ENCODE peak calls at places on chromosomes 6 and 20, in four cellular contexts. One of them, this sample, is unnamed. For H3K4me1, the result is how much of the 10 kb centered on the place peaks cover.

GRCh38 chr20:62305765-62306431 is 3.1 kb downstream of the ADRM1 start:
- DNase-seq in transverse colon: no peak
- DNase-seq in neural progenitor cell: no peak
- DNase-seq in A673: no peak
- DNase-seq in this sample: no peak

GRCh38 chr6:18990313-18990978 is 603.3 kb downstream of the RNF144B start:
- DNase-seq in transverse colon: peak
- DNase-seq in neural progenitor cell: peak
- DNase-seq in A673: peak
- DNase-seq in this sample: peak

GRCh38 chr20:59242714-59243626 is 57.4 kb upstream of the EDN3 start:
- DNase-seq in transverse colon: no peak
- DNase-seq in neural progenitor cell: no peak
- DNase-seq in A673: no peak
- DNase-seq in this sample: no peak

GRCh38 chr20:967796-968742 is 34.0 kb downstream of the RSPO4 start:
- DNase-seq in transverse colon: no peak
- DNase-seq in neural progenitor cell: peak
- DNase-seq in A673: peak
- DNase-seq in this sample: peak

GRCh38 chr6:129661478-129662405 is 48.2 kb downstream of the ARHGAP18 start:
- DNase-seq in transverse colon: no peak
- DNase-seq in neural progenitor cell: no peak
- DNase-seq in A673: peak
- DNase-seq in this sample: no peak

GRCh38 chr6:82397962-82398692 is 34.5 kb downstream of the TPBG start:
- DNase-seq in transverse colon: no peak
- DNase-seq in neural progenitor cell: no peak
- DNase-seq in A673: no peak
- DNase-seq in this sample: no peak

GRCh38 chr6:113690255-113690956 is 166.7 kb upstream of the MARCKS start:
- DNase-seq in transverse colon: no peak
- DNase-seq in neural progenitor cell: no peak
- DNase-seq in A673: no peak
- DNase-seq in this sample: no peak

GRCh38 chr6:37369321-37370196 is 15.8 kb downstream of the RNF8 start:
- DNase-seq in transverse colon: no peak
- DNase-seq in neural progenitor cell: no peak
- DNase-seq in A673: no peak
- DNase-seq in this sample: no peak

GRCh38 chr6:166580076-166581050 is 6.1 kb downstream of the RAMACL start:
- DNase-seq in transverse colon: no peak
- DNase-seq in neural progenitor cell: no peak
- DNase-seq in A673: peak
- DNase-seq in this sample: peak

GRCh38 chr20:11958852-11959251 is 41.2 kb downstream of the BTBD3 start:
- DNase-seq in transverse colon: no peak
- DNase-seq in neural progenitor cell: no peak
- DNase-seq in A673: no peak
- DNase-seq in this sample: no peak

GRCh38 chr6:46207174-46207573 is 36.4 kb upstream of the ENPP5 start:
- DNase-seq in transverse colon: no peak
- DNase-seq in neural progenitor cell: no peak
- DNase-seq in A673: no peak
- DNase-seq in this sample: no peak

GRCh38 chr6:128259036-128259734 is 261.2 kb downstream of the PTPRK start:
- DNase-seq in transverse colon: no peak
- DNase-seq in neural progenitor cell: no peak
- DNase-seq in A673: no peak
- DNase-seq in this sample: no peak

GRCh38 chr6:4313044-4313686 is 177.8 kb upstream of the ECI2 start:
- DNase-seq in transverse colon: peak
- DNase-seq in neural progenitor cell: peak
- DNase-seq in A673: peak
- DNase-seq in this sample: peak

GRCh38 chr20:8401491-8401890 is 269.4 kb downstream of the PLCB1 start:
- DNase-seq in transverse colon: no peak
- DNase-seq in neural progenitor cell: no peak
- DNase-seq in A673: no peak
- DNase-seq in this sample: no peak

GRCh38 chr6:30821862-30822784 is 62.2 kb upstream of the DDR1 start:
- DNase-seq in transverse colon: no peak
- DNase-seq in neural progenitor cell: peak
- DNase-seq in A673: peak
- DNase-seq in this sample: no peak

GRCh38 chr6:165308926-165309731 is at the start of gene C6orf118:
- DNase-seq in transverse colon: no peak
- DNase-seq in neural progenitor cell: peak
- DNase-seq in A673: peak
- DNase-seq in this sample: peak

GRCh38 chr6:45148711-45149341 is 179.3 kb upstream of the RUNX2 start:
- DNase-seq in transverse colon: no peak
- DNase-seq in neural progenitor cell: no peak
- DNase-seq in A673: no peak
- DNase-seq in this sample: no peak

GRCh38 chr6:17413313-17413750 is 19.9 kb downstream of the CAP2 start:
- DNase-seq in transverse colon: no peak
- DNase-seq in neural progenitor cell: no peak
- DNase-seq in A673: no peak
- DNase-seq in this sample: no peak

GRCh38 chr6:77038801-77039200 is 424.5 kb downstream of the HTR1B start:
- DNase-seq in transverse colon: no peak
- DNase-seq in neural progenitor cell: no peak
- DNase-seq in A673: no peak
- DNase-seq in this sample: no peak

GRCh38 chr6:35478259-35478658 is 10.1 kb downstream of the RPL10A start:
- DNase-seq in transverse colon: no peak
- DNase-seq in neural progenitor cell: no peak
- DNase-seq in A673: no peak
- DNase-seq in this sample: no peak

GRCh38 chr6:105373481-105373880 is 29.4 kb downstream of the PREP start:
- DNase-seq in transverse colon: no peak
- DNase-seq in neural progenitor cell: no peak
- DNase-seq in A673: no peak
- DNase-seq in this sample: no peak

GRCh38 chr20:16474342-16474741 is 98.9 kb downstream of the KIF16B start:
- DNase-seq in transverse colon: no peak
- DNase-seq in neural progenitor cell: no peak
- DNase-seq in A673: no peak
- DNase-seq in this sample: no peak

GRCh38 chr6:25652007-25652515 is at the start of gene SCGN:
- DNase-seq in transverse colon: peak
- DNase-seq in neural progenitor cell: peak
- DNase-seq in A673: peak
- DNase-seq in this sample: peak

GRCh38 chr6:169168706-169169105 is 84.9 kb downstream of the THBS2 start:
- DNase-seq in transverse colon: no peak
- DNase-seq in neural progenitor cell: no peak
- DNase-seq in A673: no peak
- DNase-seq in this sample: no peak
- H3K4me1 ChIP-seq in transverse colon: under half
- H3K4me1 ChIP-seq in neural progenitor cell: under half
- H3K4me1 ChIP-seq in A673: under half
- H3K4me1 ChIP-seq in this sample: under half

DNA sequence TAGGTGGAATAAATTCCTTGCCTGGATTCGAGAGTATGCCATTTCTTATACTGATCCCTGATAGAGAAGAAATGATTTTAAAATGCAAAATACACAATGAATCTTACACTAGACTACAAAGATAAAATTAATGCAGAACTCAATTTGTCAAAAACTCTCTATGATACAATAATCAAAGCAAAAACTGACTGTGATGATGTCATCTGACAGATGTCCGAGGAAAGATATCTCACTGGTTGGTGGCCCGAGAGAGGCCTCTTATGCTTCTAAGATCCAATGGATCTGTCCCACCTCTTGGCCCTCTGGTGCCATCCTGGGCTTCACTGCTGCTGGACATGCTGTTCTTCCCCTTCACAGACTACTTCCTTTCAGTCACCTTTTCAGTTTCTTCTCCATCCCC is 14.4 kb upstream of the GSTA4 start:
- DNase-seq in transverse colon: no peak
- DNase-seq in neural progenitor cell: no peak
- DNase-seq in A673: no peak
- DNase-seq in this sample: no peak
- H3K4me3 ChIP-seq in transverse colon: no peak
- H3K4me3 ChIP-seq in neural progenitor cell: no peak
- H3K4me3 ChIP-seq in A673: no peak
- H3K4me3 ChIP-seq in this sample: no peak

GRCh38 chr20:54345817-54346216 is 129.6 kb upstream of the DOK5 start:
- DNase-seq in transverse colon: no peak
- DNase-seq in neural progenitor cell: no peak
- DNase-seq in A673: no peak
- DNase-seq in this sample: no peak
- H3K27ac ChIP-seq in transverse colon: no peak
- H3K27ac ChIP-seq in neural progenitor cell: no peak
- H3K27ac ChIP-seq in A673: peak
- H3K27ac ChIP-seq in this sample: no peak

GRCh38 chr6:157385482-157385881 is 4.5 kb downstream of the ZDHHC14 start:
- DNase-seq in transverse colon: no peak
- DNase-seq in neural progenitor cell: no peak
- DNase-seq in A673: no peak
- DNase-seq in this sample: no peak
- H3K4me1 ChIP-seq in transverse colon: under half
- H3K4me1 ChIP-seq in neural progenitor cell: under half
- H3K4me1 ChIP-seq in A673: under half
- H3K4me1 ChIP-seq in this sample: under half

GRCh38 chr6:159801935-159802334 is 1.9 kb downstream of the PNLDC1 start:
- DNase-seq in transverse colon: no peak
- DNase-seq in neural progenitor cell: no peak
- DNase-seq in A673: no peak
- DNase-seq in this sample: no peak

GRCh38 chr6:159804504-159804903 is 4.4 kb downstream of the PNLDC1 start:
- DNase-seq in transverse colon: peak
- DNase-seq in neural progenitor cell: no peak
- DNase-seq in A673: no peak
- DNase-seq in this sample: no peak

GRCh38 chr6:159797554-159797953 is 2.5 kb upstream of the PNLDC1 start:
- DNase-seq in transverse colon: no peak
- DNase-seq in neural progenitor cell: no peak
- DNase-seq in A673: no peak
- DNase-seq in this sample: no peak

GRCh38 chr6:159805418-159806020 is 5.4 kb downstream of the PNLDC1 start:
- DNase-seq in transverse colon: no peak
- DNase-seq in neural progenitor cell: no peak
- DNase-seq in A673: no peak
- DNase-seq in this sample: no peak

DNA sequence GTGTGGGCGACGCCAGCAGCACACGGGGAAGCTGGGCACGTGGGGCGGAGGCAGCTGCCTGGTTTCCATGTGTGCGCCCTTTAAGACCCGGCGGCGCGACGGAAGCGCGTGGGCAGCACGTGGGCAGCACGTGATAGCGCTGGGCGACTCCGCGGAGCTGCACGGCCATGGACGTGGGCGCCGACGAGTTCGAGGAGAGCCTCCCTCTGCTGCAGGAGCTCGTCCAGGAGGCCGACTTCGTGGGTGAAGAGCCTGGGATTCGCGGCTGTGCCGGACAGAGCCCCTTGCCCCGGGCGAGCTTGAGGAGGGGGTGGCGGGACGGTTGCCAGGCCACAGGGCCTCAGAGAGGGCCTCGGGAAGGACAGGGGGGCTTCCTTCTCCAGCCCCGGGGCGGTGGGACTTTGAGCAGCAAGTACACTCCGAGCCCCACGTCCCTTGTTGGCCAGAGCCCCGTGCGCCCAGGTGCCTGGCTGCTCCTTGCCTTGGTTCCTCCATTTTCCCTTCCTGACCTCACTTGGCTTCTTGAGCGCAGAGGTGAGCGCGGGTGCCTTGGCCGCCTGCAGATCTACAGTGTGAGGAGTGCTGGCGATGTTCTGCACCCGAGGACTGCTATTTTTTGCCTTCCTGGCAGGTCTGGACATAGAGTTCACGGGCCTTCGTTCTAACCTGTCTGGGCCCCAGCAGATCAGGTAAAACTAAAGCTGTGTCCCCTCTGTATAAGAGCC is at the start of gene PNLDC1:
- DNase-seq in transverse colon: no peak
- DNase-seq in neural progenitor cell: no peak
- DNase-seq in A673: no peak
- DNase-seq in this sample: no peak
- H3K4me3 ChIP-seq in transverse colon: no peak
- H3K4me3 ChIP-seq in neural progenitor cell: no peak
- H3K4me3 ChIP-seq in A673: no peak
- H3K4me3 ChIP-seq in this sample: no peak

This sample was measured in endodermal cell.